ENCODE peak calls at places on chromosomes 1 and 21, in eight cellular contexts. One of them, this sample, is unnamed.

GRCh38 chr1:185594786-185595410 is 139.3 kb upstream of the HMCN1 start:
- DNase-seq in astrocyte: no peak
- DNase-seq in AG04450: no peak
- DNase-seq in upper lobe of right lung: no peak
- DNase-seq in lower lobe of right lung: no peak
- DNase-seq in body of pancreas: no peak
- DNase-seq in fibroblast of the aortic adventitia: no peak
- DNase-seq in lower leg skin: no peak
- DNase-seq in this sample: no peak

GRCh38 chr1:32623775-32624174 is 26.6 kb downstream of the ZBTB8OS start:
- DNase-seq in body of pancreas: no peak
- DNase-seq in lower leg skin: no peak
- DNase-seq in upper lobe of right lung: no peak
- DNase-seq in lower lobe of right lung: no peak
- DNase-seq in AG04450: no peak
- DNase-seq in fibroblast of the aortic adventitia: no peak
- DNase-seq in astrocyte: no peak
- DNase-seq in this sample: no peak

GRCh38 chr21:45409466-45410150 is 4.6 kb downstream of the COL18A1 start:
- DNase-seq in astrocyte: no peak
- DNase-seq in fibroblast of the aortic adventitia: no peak
- DNase-seq in lower leg skin: no peak
- DNase-seq in upper lobe of right lung: no peak
- DNase-seq in AG04450: no peak
- DNase-seq in body of pancreas: peak
- DNase-seq in lower lobe of right lung: no peak
- DNase-seq in this sample: no peak

GRCh38 chr1:147852706-147853225 is 49.8 kb upstream of the GJA8 start:
- DNase-seq in astrocyte: no peak
- DNase-seq in upper lobe of right lung: no peak
- DNase-seq in lower lobe of right lung: no peak
- DNase-seq in fibroblast of the aortic adventitia: no peak
- DNase-seq in body of pancreas: no peak
- DNase-seq in lower leg skin: no peak
- DNase-seq in AG04450: no peak
- DNase-seq in this sample: no peak

GRCh38 chr1:39282537-39283216 is 78.2 kb downstream of the MACF1 start:
- DNase-seq in body of pancreas: no peak
- DNase-seq in AG04450: no peak
- DNase-seq in astrocyte: no peak
- DNase-seq in lower leg skin: no peak
- DNase-seq in fibroblast of the aortic adventitia: no peak
- DNase-seq in lower lobe of right lung: no peak
- DNase-seq in upper lobe of right lung: no peak
- DNase-seq in this sample: peak

GRCh38 chr1:44227211-44227610 is 13.9 kb downstream of the DMAP1 start:
- DNase-seq in upper lobe of right lung: no peak
- DNase-seq in fibroblast of the aortic adventitia: peak
- DNase-seq in lower lobe of right lung: peak
- DNase-seq in AG04450: no peak
- DNase-seq in astrocyte: no peak
- DNase-seq in lower leg skin: no peak
- DNase-seq in body of pancreas: no peak
- DNase-seq in this sample: no peak

GRCh38 chr21:41956926-41957729 is 3.3 kb upstream of the C2CD2 start:
- DNase-seq in astrocyte: peak
- DNase-seq in fibroblast of the aortic adventitia: peak
- DNase-seq in AG04450: peak
- DNase-seq in lower leg skin: no peak
- DNase-seq in lower lobe of right lung: no peak
- DNase-seq in upper lobe of right lung: no peak
- DNase-seq in body of pancreas: peak
- DNase-seq in this sample: peak

GRCh38 chr1:50422946-50423669 is at the start of gene DMRTA2:
- DNase-seq in upper lobe of right lung: no peak
- DNase-seq in astrocyte: peak
- DNase-seq in AG04450: no peak
- DNase-seq in lower lobe of right lung: no peak
- DNase-seq in lower leg skin: no peak
- DNase-seq in body of pancreas: no peak
- DNase-seq in fibroblast of the aortic adventitia: no peak
- DNase-seq in this sample: no peak

GRCh38 chr1:39154553-39155361 is 49.7 kb upstream of the MACF1 start:
- DNase-seq in body of pancreas: peak
- DNase-seq in astrocyte: peak
- DNase-seq in AG04450: peak
- DNase-seq in fibroblast of the aortic adventitia: peak
- DNase-seq in lower leg skin: no peak
- DNase-seq in lower lobe of right lung: no peak
- DNase-seq in upper lobe of right lung: no peak
- DNase-seq in this sample: peak

GRCh38 chr1:48572632-48573258 is 100.7 kb upstream of the SPATA6 start:
- DNase-seq in lower leg skin: no peak
- DNase-seq in lower lobe of right lung: peak
- DNase-seq in AG04450: no peak
- DNase-seq in body of pancreas: peak
- DNase-seq in fibroblast of the aortic adventitia: peak
- DNase-seq in astrocyte: peak
- DNase-seq in upper lobe of right lung: peak
- DNase-seq in this sample: peak

GRCh38 chr21:26849428-26850115 is 4.4 kb upstream of the ADAMTS1 start:
- DNase-seq in lower leg skin: no peak
- DNase-seq in astrocyte: peak
- DNase-seq in body of pancreas: peak
- DNase-seq in lower lobe of right lung: no peak
- DNase-seq in fibroblast of the aortic adventitia: peak
- DNase-seq in upper lobe of right lung: no peak
- DNase-seq in AG04450: no peak
- DNase-seq in this sample: peak

GRCh38 chr1:205928256-205928655 is 15.0 kb downstream of the SLC26A9 start:
- DNase-seq in fibroblast of the aortic adventitia: no peak
- DNase-seq in lower lobe of right lung: no peak
- DNase-seq in AG04450: no peak
- DNase-seq in astrocyte: no peak
- DNase-seq in lower leg skin: no peak
- DNase-seq in body of pancreas: no peak
- DNase-seq in upper lobe of right lung: no peak
- DNase-seq in this sample: no peak

GRCh38 chr1:48470506-48470905 is 1.5 kb downstream of the SPATA6 start:
- DNase-seq in AG04450: no peak
- DNase-seq in lower leg skin: peak
- DNase-seq in fibroblast of the aortic adventitia: no peak
- DNase-seq in upper lobe of right lung: no peak
- DNase-seq in lower lobe of right lung: peak
- DNase-seq in body of pancreas: peak
- DNase-seq in astrocyte: peak
- DNase-seq in this sample: peak

GRCh38 chr1:215226755-215227154 is 144.2 kb downstream of the KCNK2 start:
- DNase-seq in lower lobe of right lung: no peak
- DNase-seq in fibroblast of the aortic adventitia: no peak
- DNase-seq in body of pancreas: no peak
- DNase-seq in upper lobe of right lung: no peak
- DNase-seq in AG04450: no peak
- DNase-seq in astrocyte: no peak
- DNase-seq in lower leg skin: no peak
- DNase-seq in this sample: peak

GRCh38 chr1:228850141-228851100 is 115.1 kb downstream of the RHOU start:
- DNase-seq in body of pancreas: no peak
- DNase-seq in fibroblast of the aortic adventitia: no peak
- DNase-seq in AG04450: no peak
- DNase-seq in lower leg skin: no peak
- DNase-seq in astrocyte: no peak
- DNase-seq in upper lobe of right lung: no peak
- DNase-seq in lower lobe of right lung: no peak
- DNase-seq in this sample: no peak

GRCh38 chr1:208172389-208173140 is 71.6 kb downstream of the PLXNA2 start:
- DNase-seq in lower leg skin: no peak
- DNase-seq in lower lobe of right lung: no peak
- DNase-seq in astrocyte: peak
- DNase-seq in fibroblast of the aortic adventitia: no peak
- DNase-seq in AG04450: no peak
- DNase-seq in upper lobe of right lung: no peak
- DNase-seq in body of pancreas: no peak
- DNase-seq in this sample: peak

GRCh38 chr1:165109013-165109412 is 247.5 kb downstream of the LMX1A start:
- DNase-seq in lower lobe of right lung: no peak
- DNase-seq in lower leg skin: no peak
- DNase-seq in astrocyte: no peak
- DNase-seq in upper lobe of right lung: no peak
- DNase-seq in fibroblast of the aortic adventitia: no peak
- DNase-seq in AG04450: no peak
- DNase-seq in body of pancreas: no peak
- DNase-seq in this sample: no peak

GRCh38 chr1:168863647-168864234 is 134.7 kb upstream of the DPT start:
- DNase-seq in body of pancreas: no peak
- DNase-seq in fibroblast of the aortic adventitia: peak
- DNase-seq in lower leg skin: no peak
- DNase-seq in astrocyte: no peak
- DNase-seq in lower lobe of right lung: no peak
- DNase-seq in AG04450: no peak
- DNase-seq in upper lobe of right lung: no peak
- DNase-seq in this sample: no peak

GRCh38 chr1:92340154-92340553 is 41.3 kb downstream of the RPAP2 start:
- DNase-seq in fibroblast of the aortic adventitia: no peak
- DNase-seq in body of pancreas: no peak
- DNase-seq in upper lobe of right lung: no peak
- DNase-seq in astrocyte: no peak
- DNase-seq in AG04450: no peak
- DNase-seq in lower leg skin: no peak
- DNase-seq in lower lobe of right lung: no peak
- DNase-seq in this sample: no peak

GRCh38 chr1:237562247-237562823 is 328.4 kb downstream of the ZP4 start:
- DNase-seq in upper lobe of right lung: no peak
- DNase-seq in AG04450: peak
- DNase-seq in astrocyte: peak
- DNase-seq in fibroblast of the aortic adventitia: peak
- DNase-seq in lower leg skin: no peak
- DNase-seq in lower lobe of right lung: no peak
- DNase-seq in body of pancreas: no peak
- DNase-seq in this sample: peak

GRCh38 chr1:83931658-83932253 is 67.2 kb downstream of the TTLL7 start:
- DNase-seq in AG04450: no peak
- DNase-seq in upper lobe of right lung: no peak
- DNase-seq in lower leg skin: peak
- DNase-seq in astrocyte: peak
- DNase-seq in lower lobe of right lung: no peak
- DNase-seq in fibroblast of the aortic adventitia: peak
- DNase-seq in body of pancreas: peak
- DNase-seq in this sample: peak

GRCh38 chr1:78370779-78371482 is 119.8 kb upstream of the PTGFR start:
- DNase-seq in body of pancreas: no peak
- DNase-seq in lower lobe of right lung: no peak
- DNase-seq in AG04450: no peak
- DNase-seq in upper lobe of right lung: no peak
- DNase-seq in lower leg skin: no peak
- DNase-seq in fibroblast of the aortic adventitia: peak
- DNase-seq in astrocyte: peak
- DNase-seq in this sample: peak

GRCh38 chr1:76390451-76390850 is 315.9 kb downstream of the ST6GALNAC3 start:
- DNase-seq in astrocyte: no peak
- DNase-seq in fibroblast of the aortic adventitia: no peak
- DNase-seq in lower leg skin: peak
- DNase-seq in AG04450: no peak
- DNase-seq in upper lobe of right lung: no peak
- DNase-seq in body of pancreas: no peak
- DNase-seq in lower lobe of right lung: no peak
- DNase-seq in this sample: no peak

GRCh38 chr1:224565186-224565585 is 50.9 kb upstream of the CNIH3 start:
- DNase-seq in fibroblast of the aortic adventitia: peak
- DNase-seq in lower leg skin: peak
- DNase-seq in astrocyte: peak
- DNase-seq in upper lobe of right lung: no peak
- DNase-seq in body of pancreas: peak
- DNase-seq in lower lobe of right lung: peak
- DNase-seq in AG04450: peak
- DNase-seq in this sample: peak

GRCh38 chr1:90731382-90732050 is 14.4 kb upstream of the BARHL2 start:
- DNase-seq in body of pancreas: no peak
- DNase-seq in lower lobe of right lung: no peak
- DNase-seq in AG04450: no peak
- DNase-seq in lower leg skin: no peak
- DNase-seq in upper lobe of right lung: no peak
- DNase-seq in astrocyte: no peak
- DNase-seq in fibroblast of the aortic adventitia: no peak
- DNase-seq in this sample: no peak

GRCh38 chr1:44543816-44544185 is 130.5 kb downstream of the TMEM53 start:
- DNase-seq in AG04450: no peak
- DNase-seq in body of pancreas: no peak
- DNase-seq in astrocyte: no peak
- DNase-seq in lower leg skin: no peak
- DNase-seq in fibroblast of the aortic adventitia: no peak
- DNase-seq in upper lobe of right lung: peak
- DNase-seq in lower lobe of right lung: no peak
- DNase-seq in this sample: no peak

GRCh38 chr1:88560614-88561013 is 123.5 kb upstream of the PKN2 start:
- DNase-seq in lower lobe of right lung: no peak
- DNase-seq in body of pancreas: no peak
- DNase-seq in AG04450: no peak
- DNase-seq in lower leg skin: no peak
- DNase-seq in upper lobe of right lung: no peak
- DNase-seq in astrocyte: no peak
- DNase-seq in fibroblast of the aortic adventitia: no peak
- DNase-seq in this sample: no peak
- H3K4me3 ChIP-seq in lower lobe of right lung: no peak
- H3K4me3 ChIP-seq in body of pancreas: no peak
- H3K4me3 ChIP-seq in AG04450: no peak
- H3K4me3 ChIP-seq in lower leg skin: no peak
- H3K4me3 ChIP-seq in upper lobe of right lung: no peak
- H3K4me3 ChIP-seq in astrocyte: no peak
- H3K4me3 ChIP-seq in fibroblast of the aortic adventitia: no peak
- H3K4me3 ChIP-seq in this sample: no peak

GRCh38 chr1:152917794-152918193 is 9.4 kb downstream of the IVL start:
- DNase-seq in astrocyte: no peak
- DNase-seq in upper lobe of right lung: no peak
- DNase-seq in lower leg skin: no peak
- DNase-seq in body of pancreas: peak
- DNase-seq in fibroblast of the aortic adventitia: peak
- DNase-seq in lower lobe of right lung: no peak
- DNase-seq in AG04450: no peak
- DNase-seq in this sample: no peak
- TF ChIP-seq CTCF in astrocyte: peak
- TF ChIP-seq CTCF in upper lobe of right lung: peak
- TF ChIP-seq CTCF in lower leg skin: no peak
- TF ChIP-seq CTCF in body of pancreas: peak
- TF ChIP-seq CTCF in fibroblast of the aortic adventitia: peak
- TF ChIP-seq CTCF in lower lobe of right lung: no peak
- TF ChIP-seq CTCF in AG04450: peak
- TF ChIP-seq CTCF in this sample: no peak

GRCh38 chr1:204288061-204288588 is 71.6 kb downstream of the PLEKHA6 start:
- DNase-seq in body of pancreas: peak
- DNase-seq in astrocyte: no peak
- DNase-seq in lower lobe of right lung: peak
- DNase-seq in AG04450: no peak
- DNase-seq in fibroblast of the aortic adventitia: no peak
- DNase-seq in lower leg skin: peak
- DNase-seq in upper lobe of right lung: peak
- DNase-seq in this sample: no peak
- H3K4me3 ChIP-seq in body of pancreas: peak
- H3K4me3 ChIP-seq in astrocyte: no peak
- H3K4me3 ChIP-seq in lower lobe of right lung: no peak
- H3K4me3 ChIP-seq in AG04450: no peak
- H3K4me3 ChIP-seq in fibroblast of the aortic adventitia: no peak
- H3K4me3 ChIP-seq in lower leg skin: no peak
- H3K4me3 ChIP-seq in upper lobe of right lung: no peak
- H3K4me3 ChIP-seq in this sample: no peak

GRCh38 chr1:201889092-201889968 is 632 bp downstream of the SHISA4 start:
- DNase-seq in AG04450: no peak
- DNase-seq in upper lobe of right lung: no peak
- DNase-seq in astrocyte: no peak
- DNase-seq in lower leg skin: no peak
- DNase-seq in fibroblast of the aortic adventitia: no peak
- DNase-seq in lower lobe of right lung: no peak
- DNase-seq in body of pancreas: no peak
- DNase-seq in this sample: no peak
- TF ChIP-seq CTCF in AG04450: no peak
- TF ChIP-seq CTCF in upper lobe of right lung: no peak
- TF ChIP-seq CTCF in astrocyte: no peak
- TF ChIP-seq CTCF in lower leg skin: no peak
- TF ChIP-seq CTCF in fibroblast of the aortic adventitia: no peak
- TF ChIP-seq CTCF in lower lobe of right lung: no peak
- TF ChIP-seq CTCF in body of pancreas: no peak
- TF ChIP-seq CTCF in this sample: no peak

This sample was measured in foreskin fibroblast.